ENCODE peak calls at places on chromosomes 5 and 9, in five cellular contexts. G is stomach, K is esophagus squamous epithelium, D is adrenal gland, N is K562. Q is an unnamed sample. For H3K27me3, the result is how much of the 10 kb centered on the place peaks cover.

GRCh38 chr5:127564002-127564769 is 46.7 kb downstream of the PRRC1 start:
- DNase-seq in G (peak), K (no peak), D (peak), N (peak), Q (peak)

GRCh38 chr5:73946926-73947455 is 321.0 kb downstream of the ARHGEF28 start:
- DNase-seq in G (no peak), K (no peak), D (no peak), N (no peak), Q (no peak)

GRCh38 chr5:132245593-132245992 is 11.9 kb upstream of the PDLIM4 start:
- DNase-seq in G (no peak), K (no peak), D (no peak), N (no peak), Q (no peak)

GRCh38 chr9:120902824-120903608 is 23.6 kb downstream of the TRAF1 start:
- DNase-seq in G (no peak), K (no peak), D (no peak), N (no peak), Q (no peak)

GRCh38 chr5:181088289-181088688 is 42.7 kb downstream of the OR2V1 start:
- DNase-seq in G (no peak), K (no peak), D (no peak), N (peak), Q (no peak)

GRCh38 chr9:106892632-106893031 is 29.7 kb downstream of the ZNF462 start:
- DNase-seq in G (no peak), K (no peak), D (peak), N (no peak), Q (peak)

GRCh38 chr5:151257731-151258715 is 5.0 kb downstream of the GM2A start:
- DNase-seq in G (no peak), K (no peak), D (peak), N (no peak), Q (no peak)

GRCh38 chr5:127355342-127355741 is 64.7 kb downstream of the MEGF10 start:
- DNase-seq in G (no peak), K (no peak), D (no peak), N (no peak), Q (no peak)

GRCh38 chr5:29001666-29002065 is 1963.3 kb upstream of the CDH9 start:
- DNase-seq in G (no peak), K (no peak), D (no peak), N (no peak), Q (no peak)

GRCh38 chr5:171599957-171600612 is 180.6 kb downstream of the FGF18 start:
- DNase-seq in G (no peak), K (no peak), D (no peak), N (no peak), Q (no peak)

GRCh38 chr9:130931508-130932150 is 7.4 kb downstream of the FIBCD1 start:
- DNase-seq in G (no peak), K (no peak), D (no peak), N (no peak), Q (no peak)

GRCh38 chr5:19853616-19854240 is 134.3 kb downstream of the CDH18 start:
- DNase-seq in G (no peak), K (no peak), D (no peak), N (no peak), Q (no peak)

GRCh38 chr5:2757563-2758311 is 6.3 kb upstream of the IRX2 start:
- DNase-seq in G (no peak), K (no peak), D (no peak), N (no peak), Q (no peak)

GRCh38 chr5:5437227-5438172 is 15.0 kb downstream of the ICE1 start:
- DNase-seq in G (no peak), K (no peak), D (no peak), N (no peak), Q (no peak)

GRCh38 chr5:135382131-135382530 is 16.9 kb downstream of the MACROH2A1 start:
- DNase-seq in G (no peak), K (no peak), D (no peak), N (peak), Q (no peak)

GRCh38 chr5:9519537-9519936 is 26.3 kb downstream of the SEMA5A start:
- DNase-seq in G (no peak), K (no peak), D (no peak), N (no peak), Q (no peak)

GRCh38 chr5:127019928-127020327 is 10.4 kb downstream of the MARCHF3 start:
- DNase-seq in G (no peak), K (no peak), D (no peak), N (no peak), Q (no peak)

GRCh38 chr5:139693676-139694364 is 45.7 kb downstream of the CXXC5 start:
- DNase-seq in G (no peak), K (no peak), D (no peak), N (no peak), Q (no peak)

GRCh38 chr5:87746891-87747366 is 334.2 kb upstream of the CCNH start:
- DNase-seq in G (no peak), K (no peak), D (no peak), N (no peak), Q (no peak)

GRCh38 chr9:94014845-94015244 is 59.7 kb upstream of the BARX1 start:
- DNase-seq in G (no peak), K (no peak), D (no peak), N (no peak), Q (no peak)

GRCh38 chr5:36305571-36306326 is 4.0 kb upstream of the RANBP3L start:
- DNase-seq in G (peak), K (no peak), D (peak), N (peak), Q (peak)

GRCh38 chr5:119578937-119579336 is 50.4 kb upstream of the FAM170A start:
- DNase-seq in G (no peak), K (no peak), D (no peak), N (peak), Q (no peak)

GRCh38 chr5:172096184-172096941 is 89.9 kb upstream of the FBXW11 start:
- DNase-seq in G (no peak), K (no peak), D (no peak), N (no peak), Q (peak)

GRCh38 chr5:606526-607399 is 5.4 kb upstream of the CEP72 start:
- DNase-seq in G (peak), K (no peak), D (peak), N (no peak), Q (no peak)

GRCh38 chr5:154829181-154829588 is 21.2 kb downstream of the FAXDC2 start:
- DNase-seq in G (no peak), K (no peak), D (no peak), N (no peak), Q (no peak)

GRCh38 chr5:153713913-153714312 is 223.4 kb downstream of the GRIA1 start:
- DNase-seq in G (no peak), K (no peak), D (no peak), N (no peak), Q (no peak)

GRCh38 chr5:59038169-59039002 is 455.5 kb downstream of the RAB3C start:
- DNase-seq in G (no peak), K (no peak), D (no peak), N (no peak), Q (peak)

GRCh38 chr9:113160571-113160970 is 9.8 kb downstream of the SLC31A2 start:
- DNase-seq in G (no peak), K (no peak), D (no peak), N (no peak), Q (no peak)

GRCh38 chr5:92064993-92065392 is 681.9 kb upstream of the ARRDC3 start:
- DNase-seq in G (no peak), K (no peak), D (no peak), N (no peak), Q (no peak)

DNA sequence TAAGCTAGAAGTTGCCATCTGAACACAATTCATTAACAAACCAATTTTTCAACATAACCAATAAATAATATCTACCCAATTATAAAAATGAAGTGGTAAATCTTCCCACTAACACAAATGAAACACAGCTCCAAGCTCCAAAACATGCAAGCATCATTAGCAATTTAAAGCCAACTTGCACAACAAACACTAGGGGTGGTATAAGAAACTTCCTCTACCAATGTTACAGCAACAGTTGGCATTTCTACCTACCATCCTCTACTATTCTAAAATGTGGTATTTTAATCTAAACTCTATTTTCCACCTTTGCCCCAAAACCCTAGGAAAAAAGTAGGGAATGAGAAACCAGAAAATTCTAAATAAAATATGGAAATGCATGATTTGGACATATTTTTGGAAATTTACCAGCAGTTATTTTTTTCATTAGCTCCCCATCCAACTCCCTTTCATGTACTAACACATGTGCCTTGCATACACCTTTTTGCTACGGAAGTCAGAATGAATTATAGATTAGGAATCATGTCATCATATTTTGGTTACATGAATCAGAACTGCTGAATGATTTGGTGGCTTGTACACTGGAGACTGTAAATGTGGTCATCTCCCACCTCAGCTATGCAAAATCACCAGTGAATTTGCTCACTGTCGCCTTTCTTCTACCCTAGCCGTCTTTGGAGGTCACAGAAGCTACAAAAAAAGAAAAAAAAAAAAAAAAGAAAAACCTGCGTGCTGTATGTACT is 4.1 kb downstream of the NR6A1 start:
- DNase-seq in G (no peak), K (no peak), D (no peak), N (no peak), Q (no peak)
- H3K27me3 ChIP-seq in G (half or more), K (under half), D (under half), N (under half), Q (under half)

GRCh38 chr9:7125231-7125630 is 367.5 kb downstream of the KDM4C start:
- DNase-seq in G (no peak), K (no peak), D (no peak), N (no peak), Q (no peak)
- TF ChIP-seq POLR2A in G (no peak), K (no peak), D (no peak), N (no peak), Q (no peak)

DNA sequence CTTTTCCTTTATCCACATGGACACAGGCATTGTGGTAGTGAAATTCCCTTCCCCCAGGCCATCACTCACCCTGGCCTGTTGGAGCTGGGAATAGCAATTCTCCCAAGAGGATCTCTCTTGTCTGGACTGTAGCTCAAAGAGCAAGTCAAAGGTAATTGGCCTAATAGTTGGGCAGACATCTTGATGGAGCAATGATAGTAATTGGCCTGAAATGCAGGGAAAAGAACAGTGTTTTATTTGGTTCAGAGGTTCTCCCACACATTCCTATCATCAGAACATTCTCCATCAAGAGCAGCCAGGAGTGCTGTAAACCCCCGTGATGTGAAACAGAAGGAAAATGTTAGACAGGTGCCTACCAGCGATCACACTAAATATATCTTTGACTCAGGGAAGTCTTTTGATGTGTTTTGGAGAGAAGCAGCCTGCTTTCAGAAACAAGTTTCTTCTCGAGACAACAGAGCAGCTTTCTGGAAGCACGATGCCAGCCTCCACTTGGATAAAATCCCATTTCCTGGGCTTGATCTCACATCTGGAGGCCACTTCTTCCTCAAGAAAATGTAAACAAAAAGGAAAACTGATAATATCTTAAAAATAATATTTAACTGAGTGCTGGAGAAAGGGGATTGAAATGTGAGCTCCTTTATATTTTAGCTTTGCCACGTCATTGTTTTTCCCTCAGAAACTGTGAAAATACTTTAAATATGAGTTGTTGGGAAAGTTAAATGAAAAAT is 198.1 kb upstream of the WWC1 start:
- DNase-seq in G (no peak), K (no peak), D (no peak), N (no peak), Q (no peak)
- H3K27me3 ChIP-seq in G (under half), K (under half), D (under half), N (under half), Q (under half)

DNA sequence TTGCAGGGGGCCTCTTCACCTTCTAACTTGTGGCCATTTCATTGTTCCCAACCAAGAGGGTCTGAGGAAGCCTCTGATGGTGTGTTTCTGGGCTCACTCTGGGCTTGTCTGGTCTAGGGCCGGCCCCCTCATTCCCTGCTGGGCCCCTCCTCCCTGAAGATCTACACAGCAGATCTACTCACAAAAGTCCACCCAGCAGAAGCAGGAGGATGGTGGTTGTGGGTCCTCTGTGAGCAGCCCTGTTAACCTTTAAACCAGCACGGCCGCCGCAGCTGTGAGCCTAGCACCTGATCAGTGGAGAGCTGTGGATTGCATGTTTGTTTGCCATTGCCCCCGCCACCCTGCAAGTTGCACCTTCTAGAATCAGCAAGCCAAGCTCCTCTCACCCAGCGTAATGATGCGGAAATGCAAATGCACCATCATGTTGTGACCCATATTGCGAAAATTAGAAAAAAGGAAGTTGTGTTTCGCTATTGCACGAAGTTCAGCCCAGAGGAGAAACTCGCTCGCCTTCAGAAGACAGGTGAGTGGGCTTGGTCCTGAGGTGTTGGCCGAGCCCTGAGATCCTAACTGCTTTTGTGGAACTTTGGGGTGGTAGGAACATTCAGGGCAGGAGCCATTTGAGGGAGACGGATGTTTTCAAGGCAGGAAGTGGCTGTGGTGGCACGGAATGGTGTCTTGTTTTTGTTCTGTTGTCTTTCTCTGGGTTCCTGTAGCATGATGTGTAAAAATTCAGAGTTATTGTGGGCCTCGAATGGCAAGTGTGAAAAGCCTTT is 16.7 kb downstream of the FGD3 start:
- DNase-seq in G (peak), K (peak), D (peak), N (no peak), Q (no peak)
- TF ChIP-seq POLR2A in G (no peak), K (no peak), D (no peak), N (no peak), Q (no peak)

GRCh38 chr9:86706391-86706790 is 240.9 kb downstream of the GAS1 start:
- DNase-seq in G (no peak), K (no peak), D (no peak), N (no peak), Q (no peak)
- H3K27me3 ChIP-seq in G (under half), K (under half), D (under half), N (under half), Q (under half)

DNA sequence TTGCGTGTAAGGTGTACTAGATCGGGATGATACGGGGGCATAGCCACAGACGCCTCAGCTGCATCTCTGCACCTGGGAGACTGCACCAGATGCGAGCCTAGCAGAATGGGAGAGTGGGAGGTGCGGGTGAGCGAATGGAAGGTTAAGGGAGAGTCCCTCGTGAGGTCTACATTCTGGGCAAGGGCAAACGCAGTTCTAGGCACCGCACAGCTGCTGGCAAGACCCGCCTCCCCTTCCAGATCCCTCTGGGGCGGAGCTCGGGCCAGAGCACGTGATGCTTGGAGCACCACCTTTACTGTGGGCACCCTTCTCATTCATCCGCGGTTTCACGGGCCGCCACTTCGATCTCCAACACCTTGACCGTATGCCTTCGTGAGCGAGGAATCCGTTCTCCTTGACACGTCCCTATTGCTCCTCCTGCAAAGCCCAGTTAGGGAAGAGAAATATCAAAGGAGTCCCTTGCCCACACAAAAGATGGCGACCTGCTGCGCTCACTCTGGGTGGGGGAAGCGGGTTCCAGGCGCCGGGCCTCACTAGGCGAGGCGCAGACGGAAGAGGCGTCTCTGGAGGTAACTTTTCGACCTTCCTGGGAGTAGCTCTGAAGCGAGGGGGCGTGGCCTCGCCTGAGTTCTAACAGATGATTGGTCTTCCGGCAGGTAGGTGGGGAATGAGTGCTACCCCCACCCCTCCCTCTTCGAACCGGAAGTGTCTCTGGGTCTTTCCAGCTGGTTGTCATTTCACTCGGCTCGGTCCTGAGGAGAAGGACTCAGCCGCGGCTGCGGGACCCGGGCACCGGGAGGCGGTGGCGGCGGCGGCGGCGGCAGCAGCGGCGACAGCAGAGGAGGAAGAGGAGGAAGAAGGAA is at the start of gene CPEB4:
- DNase-seq in G (peak), K (peak), D (peak), N (peak), Q (peak)
- TF ChIP-seq POLR2A in G (no peak), K (no peak), D (peak), N (peak), Q (peak)

Q was measured in ovary.